ENCODE peak calls at places on chromosomes 6 and 20, in five cellular contexts. A is NT2/D1, G is HepG2, V is H1, D is GM12878. B is an unnamed sample.

GRCh38 chr6:72286911-72287311 is 335.0 kb upstream of the KCNQ5 start:
- DNase-seq in A (no peak), G (no peak), V (no peak), D (no peak), B (no peak)

GRCh38 chr20:62607366-62608217 is 34.7 kb upstream of the SLCO4A1 start:
- DNase-seq in A (no peak), G (no peak), V (no peak), D (no peak), B (no peak)

GRCh38 chr20:46021361-46022359 is 7.4 kb upstream of the SLC12A5 start:
- DNase-seq in A (peak), G (peak), V (peak), D (no peak), B (peak)

GRCh38 chr6:85537055-85537494 is 56.6 kb downstream of the SNX14 start:
- DNase-seq in A (no peak), G (no peak), V (no peak), D (no peak), B (no peak)

GRCh38 chr20:3782597-3782996 is 1.3 kb upstream of the SPEF1 start:
- DNase-seq in A (no peak), G (no peak), V (no peak), D (no peak), B (no peak)

GRCh38 chr20:5393218-5393870 is 76.6 kb upstream of the PROKR2 start:
- DNase-seq in A (no peak), G (no peak), V (no peak), D (no peak), B (no peak)

GRCh38 chr20:19742974-19743649 is 14.9 kb upstream of the RIN2 start:
- DNase-seq in A (no peak), G (no peak), V (no peak), D (no peak), B (no peak)

GRCh38 chr6:29552512-29553051 is 7.0 kb downstream of the UBD start:
- DNase-seq in A (no peak), G (no peak), V (peak), D (peak), B (peak)

GRCh38 chr6:19587238-19587942 is 249.8 kb upstream of the ID4 start:
- DNase-seq in A (no peak), G (no peak), V (no peak), D (no peak), B (no peak)

GRCh38 chr20:39574061-39574460 is 611.9 kb downstream of the DHX35 start:
- DNase-seq in A (no peak), G (no peak), V (no peak), D (no peak), B (no peak)

GRCh38 chr20:39571171-39571570 is 609.0 kb downstream of the DHX35 start:
- DNase-seq in A (no peak), G (no peak), V (no peak), D (no peak), B (no peak)

GRCh38 chr20:39581034-39581433 is 618.9 kb downstream of the DHX35 start:
- DNase-seq in A (no peak), G (no peak), V (no peak), D (no peak), B (no peak)

GRCh38 chr20:39576786-39577185 is 614.6 kb downstream of the DHX35 start:
- DNase-seq in A (no peak), G (no peak), V (no peak), D (no peak), B (no peak)
- TF ChIP-seq SUZ12 in A (no peak), G (no peak), V (no peak), D (no peak), B (no peak)

GRCh38 chr6:2579241-2579761 is 171.4 kb downstream of the MYLK4 start:
- DNase-seq in A (no peak), G (no peak), V (no peak), D (no peak), B (no peak)
- TF ChIP-seq SUZ12 in A (no peak), G (no peak), V (no peak), D (no peak), B (no peak)

GRCh38 chr6:21496749-21497148 is 96.8 kb upstream of the SOX4 start:
- DNase-seq in A (no peak), G (no peak), V (no peak), D (no peak), B (no peak)

GRCh38 chr6:21502682-21503081 is 90.9 kb upstream of the SOX4 start:
- DNase-seq in A (no peak), G (no peak), V (no peak), D (no peak), B (no peak)

GRCh38 chr6:21501815-21502214 is 91.7 kb upstream of the SOX4 start:
- DNase-seq in A (no peak), G (no peak), V (no peak), D (no peak), B (no peak)

GRCh38 chr6:21500894-21501293 is 92.7 kb upstream of the SOX4 start:
- DNase-seq in A (no peak), G (no peak), V (no peak), D (no peak), B (no peak)

DNA sequence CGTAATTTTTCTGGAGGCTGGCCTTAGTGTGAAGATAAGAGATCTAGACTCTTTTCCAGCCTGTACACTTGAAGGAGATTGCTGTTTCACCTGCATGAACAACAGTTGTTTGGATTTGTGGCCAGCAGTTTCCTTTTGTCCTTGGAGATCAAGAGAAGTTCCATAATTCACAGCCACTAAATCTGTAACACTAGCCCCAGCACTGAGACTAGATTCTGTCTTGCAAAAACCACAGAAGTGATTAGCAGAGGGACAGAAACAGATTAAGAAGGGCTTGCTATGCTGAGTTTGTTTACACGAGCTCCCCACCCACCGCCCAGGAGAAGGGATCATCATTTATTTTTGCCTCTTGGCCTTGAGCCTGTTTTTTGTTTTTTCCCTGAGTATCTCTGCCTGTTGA is 93.2 kb upstream of the SOX4 start:
- DNase-seq in A (no peak), G (no peak), V (no peak), D (no peak), B (no peak)
- TF ChIP-seq SUZ12 in A (no peak), G (no peak), V (no peak), D (no peak), B (no peak)

DNA sequence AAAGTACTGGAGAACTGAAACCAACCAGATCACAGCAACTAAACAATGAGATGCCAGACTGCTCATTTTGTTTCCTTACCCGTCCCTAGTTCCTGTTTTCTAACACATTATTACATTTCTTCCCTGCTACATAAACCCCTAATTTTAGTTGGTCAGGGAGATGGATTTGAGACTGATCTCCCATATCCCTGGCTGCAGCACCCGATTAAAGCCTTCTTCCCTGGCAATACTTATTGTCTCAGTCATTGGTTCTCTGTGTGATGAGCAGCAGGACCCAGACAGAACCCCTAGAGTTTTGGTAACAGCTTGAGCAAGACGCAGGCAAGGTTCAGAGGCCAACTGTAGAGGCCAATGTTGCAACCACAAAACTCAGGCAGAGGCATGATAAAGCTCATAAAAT is 28.3 kb upstream of the HACE1 start:
- DNase-seq in A (no peak), G (no peak), V (no peak), D (no peak), B (no peak)
- TF ChIP-seq SUZ12 in A (no peak), G (no peak), V (no peak), D (no peak), B (no peak)

DNA sequence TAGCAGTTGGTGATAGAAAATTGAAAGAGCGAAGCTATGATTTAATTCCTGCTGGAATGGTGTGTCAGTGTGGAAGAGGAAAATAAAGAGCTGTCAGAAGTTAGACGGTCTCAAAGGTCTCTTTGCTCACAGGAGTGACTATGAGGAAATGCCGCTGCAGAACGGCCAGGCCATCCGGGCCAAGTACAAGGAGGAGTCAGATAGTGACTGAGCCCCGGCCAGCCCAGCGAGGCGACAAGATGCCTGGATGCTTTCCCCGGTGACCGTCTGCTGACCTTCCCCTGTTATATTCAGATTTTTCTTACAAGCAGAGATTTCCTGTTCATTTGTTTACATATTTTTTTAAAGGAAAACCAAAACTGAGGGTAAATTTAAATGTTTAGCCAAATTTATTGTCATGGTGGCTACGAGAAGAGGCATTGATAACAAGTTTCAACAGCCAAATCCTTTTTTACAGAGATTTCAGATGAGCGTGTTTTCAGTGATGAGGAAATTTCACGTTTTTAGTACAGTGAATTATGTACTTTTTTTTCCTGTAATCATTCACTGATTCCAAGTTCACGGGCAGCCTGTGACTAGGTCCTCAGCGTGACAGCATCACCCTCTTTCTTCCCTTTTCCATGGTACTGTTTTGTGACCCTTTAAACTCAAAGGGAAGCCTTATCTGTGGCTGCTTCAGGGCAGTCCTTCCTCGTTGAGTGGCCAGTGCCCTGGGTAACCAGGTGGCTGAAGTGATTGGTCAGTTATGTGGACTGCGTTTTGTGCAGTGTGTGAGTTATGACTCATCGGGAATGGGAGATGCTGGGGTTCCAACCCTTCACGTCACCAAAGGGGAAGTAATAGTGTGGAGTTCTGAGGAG is 12.6 kb downstream of the DYNLT1 start:
- DNase-seq in A (no peak), G (no peak), V (no peak), D (no peak), B (no peak)
- TF ChIP-seq SUZ12 in A (no peak), G (no peak), V (no peak), D (no peak), B (no peak)

GRCh38 chr6:160202411-160202810 is 56.2 kb downstream of the SLC22A2 start:
- DNase-seq in A (no peak), G (no peak), V (no peak), D (no peak), B (no peak)
- TF ChIP-seq SUZ12 in A (no peak), G (no peak), V (no peak), D (no peak), B (no peak)

GRCh38 chr20:36666181-36666740 is 20.3 kb upstream of the SLA2 start:
- DNase-seq in A (no peak), G (peak), V (no peak), D (no peak), B (no peak)

GRCh38 chr20:36658300-36658699 is 12.3 kb upstream of the SLA2 start:
- DNase-seq in A (no peak), G (no peak), V (no peak), D (no peak), B (no peak)

DNA sequence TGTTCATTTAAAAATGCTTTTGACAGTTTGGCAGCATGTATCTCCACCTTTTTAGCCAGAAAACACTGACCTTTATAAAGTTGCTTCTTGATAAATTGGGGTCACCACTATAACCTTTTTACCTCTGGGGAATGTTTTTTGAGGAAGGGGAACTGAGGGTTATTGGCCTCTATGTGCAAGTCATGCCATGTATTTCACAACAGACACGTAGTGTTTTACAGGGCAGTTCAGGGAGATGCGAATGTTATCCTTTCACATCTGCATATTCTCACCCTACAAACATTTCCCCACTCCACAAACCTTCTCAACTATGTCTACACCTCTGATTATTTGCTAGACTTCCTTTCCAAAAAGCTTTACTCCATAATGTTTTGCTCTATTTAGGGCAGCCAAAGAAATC is 17.0 kb upstream of the SLA2 start:
- DNase-seq in A (no peak), G (no peak), V (no peak), D (no peak), B (no peak)
- TF ChIP-seq SUZ12 in A (no peak), G (no peak), V (no peak), D (no peak), B (no peak)

B was measured in HEK293T.